ENCODE peak calls at places on chromosomes 5 and 9, in five cellular contexts. R is HuH-7; Y is cardiac fibroblast; Q is ureter; W is CD4-positive, alpha-beta T cell. V is an unnamed sample.

GRCh38 chr9:1443450-1443849 is 393.3 kb downstream of the DMRT2 start:
- DNase-seq in Y (no peak), W (no peak), Q (no peak), R (no peak), V (no peak)

GRCh38 chr5:142289708-142290573 is 34.9 kb downstream of the SPRY4 start:
- DNase-seq in W (no peak), R (no peak), Y (no peak), Q (no peak), V (no peak)

GRCh38 chr5:94017579-94017978 is 276.2 kb upstream of the POU5F2 start:
- DNase-seq in W (no peak), Q (no peak), Y (peak; percentile 67), R (no peak), V (no peak)

GRCh38 chr5:83956386-83956785 is 235.7 kb upstream of the HAPLN1 start:
- DNase-seq in Q (no peak), Y (peak; percentile 3), R (no peak), W (no peak), V (no peak)

GRCh38 chr5:13251623-13252367 is 692.7 kb downstream of the DNAH5 start:
- DNase-seq in R (no peak), Y (peak; percentile 13), Q (no peak), W (no peak), V (no peak)

GRCh38 chr5:81488862-81489261 is 94.9 kb upstream of the ACOT12 start:
- DNase-seq in Q (no peak), R (no peak), Y (no peak), W (no peak), V (no peak)

GRCh38 chr5:59813761-59814562 is 79.6 kb downstream of the PDE4D start:
- DNase-seq in R (peak; percentile 15), Y (peak; percentile 81), Q (no peak), W (no peak), V (peak; percentile 61)

GRCh38 chr5:179407191-179408175 is 62.2 kb upstream of the ADAMTS2 start:
- DNase-seq in R (no peak), W (no peak), Q (peak; percentile 31), Y (no peak), V (no peak)

GRCh38 chr5:138692370-138692769 is 60.9 kb upstream of the CTNNA1 start:
- DNase-seq in Y (peak; percentile 36), R (no peak), Q (no peak), W (no peak), V (no peak)

GRCh38 chr5:14742427-14743010 is 78.0 kb downstream of the OTULIN start:
- DNase-seq in Q (no peak), Y (no peak), R (no peak), W (no peak), V (no peak)

GRCh38 chr9:119588874-119589560 is 219.8 kb upstream of the BRINP1 start:
- DNase-seq in W (no peak), R (no peak), Y (no peak), Q (no peak), V (no peak)

GRCh38 chr5:8828596-8829321 is 717.1 kb downstream of the SEMA5A start:
- DNase-seq in W (no peak), Q (no peak), R (no peak), Y (peak; percentile 49), V (no peak)

GRCh38 chr5:59430066-59430702 is 463.3 kb downstream of the PDE4D start:
- DNase-seq in W (no peak), R (no peak), Q (no peak), Y (no peak), V (no peak)

GRCh38 chr9:30758726-30759446 is 1625.6 kb upstream of the ACO1 start:
- DNase-seq in W (no peak), R (no peak), Q (no peak), Y (no peak), V (no peak)

GRCh38 chr9:129609486-129610192 is 11.3 kb downstream of the C9orf50 start:
- DNase-seq in Q (peak; percentile 78), Y (peak; percentile 41), W (peak; percentile 81), R (peak; percentile 56), V (peak; percentile 71)

GRCh38 chr5:37751227-37751626 is 88.6 kb downstream of the GDNF start:
- DNase-seq in Y (peak; percentile 55), W (no peak), Q (no peak), R (no peak), V (no peak)

GRCh38 chr5:84227221-84227620 is 157.5 kb downstream of the EDIL3 start:
- DNase-seq in Y (no peak), Q (no peak), W (no peak), R (no peak), V (no peak)

GRCh38 chr5:32021771-32022170 is 152.3 kb downstream of the GOLPH3 start:
- DNase-seq in Y (no peak), W (no peak), R (no peak), Q (no peak), V (no peak)

V was measured in K562.